ENCODE peak calls at places on chromosomes 12 and 14, in seven cellular contexts. B, A, D, M, C, H and X are unnamed samples.

GRCh38 chr14:96098999-96099335 is 59.8 kb downstream of the C14orf132 start:
- DNase-seq in H (no peak), C (no peak), D (no peak), B (no peak), M (peak; percentile 7), A (no peak), X (no peak)

GRCh38 chr12:104866286-104866685 is 91.8 kb downstream of the SLC41A2 start:
- DNase-seq in B (no peak), H (no peak), D (no peak), C (no peak), M (peak; percentile 44), A (peak; percentile 90), X (peak; percentile 81)

GRCh38 chr12:70843363-70843762 is 77.2 kb downstream of the PTPRR start:
- DNase-seq in M (no peak), D (no peak), B (no peak), H (no peak), A (no peak), C (no peak), X (no peak)

GRCh38 chr14:52110441-52111086 is 41.7 kb upstream of the NID2 start:
- DNase-seq in D (no peak), B (no peak), A (peak; percentile 79), H (no peak), C (no peak), M (no peak), X (peak; percentile 74)

GRCh38 chr12:52009081-52009751 is 2.5 kb downstream of the TAMALIN start:
- DNase-seq in D (no peak), C (no peak), M (no peak), H (no peak), A (peak; percentile 19), B (no peak), X (no peak)

GRCh38 chr12:66131067-66131688 is 628 bp upstream of the LLPH start:
- DNase-seq in B (no peak), A (no peak), D (no peak), M (no peak), H (no peak), C (no peak), X (no peak)

GRCh38 chr14:70073924-70074566 is 114.7 kb downstream of the SLC8A3 start:
- DNase-seq in C (peak; percentile 80), B (peak; percentile 71), H (peak; percentile 85), D (peak; percentile 75), M (peak; percentile 43), A (peak; percentile 70), X (peak; percentile 74)

GRCh38 chr12:131808744-131809371 is 19.3 kb upstream of the MMP17 start:
- DNase-seq in H (no peak), A (peak; percentile 29), M (no peak), B (no peak), D (no peak), C (no peak), X (no peak)

GRCh38 chr14:92093320-92093719 is 13.1 kb downstream of the ATXN3 start:
- DNase-seq in B (no peak), D (no peak), A (no peak), C (no peak), H (no peak), M (no peak), X (peak; percentile 8)

GRCh38 chr14:61360796-61361526 is 39.6 kb downstream of the PRKCH start:
- DNase-seq in C (no peak), B (no peak), H (no peak), M (no peak), A (no peak), D (no peak), X (no peak)

GRCh38 chr14:69713127-69713800 is 53.7 kb upstream of the SRSF5 start:
- DNase-seq in D (peak; percentile 79), C (peak; percentile 75), H (no peak), B (no peak), A (no peak), M (no peak), X (no peak)

GRCh38 chr14:101118746-101119610 is 215.5 kb upstream of the RTL1 start:
- DNase-seq in H (no peak), M (peak; percentile 10), A (no peak), D (no peak), C (no peak), B (peak; percentile 62), X (peak; percentile 30)

GRCh38 chr12:47547077-47547476 is 158.8 kb downstream of the RPAP3 start:
- DNase-seq in C (no peak), B (no peak), M (no peak), A (peak; percentile 71), H (no peak), D (peak; percentile 50), X (peak; percentile 66)

GRCh38 chr14:72783741-72784140 is 110.2 kb downstream of the DPF3 start:
- DNase-seq in A (no peak), H (peak; percentile 67), C (no peak), B (no peak), M (no peak), D (no peak), X (no peak)

GRCh38 chr12:47551426-47551851 is 154.4 kb downstream of the RPAP3 start:
- DNase-seq in D (no peak), A (peak; percentile 41), H (no peak), M (no peak), C (no peak), B (no peak), X (peak; percentile 53)

GRCh38 chr12:108519558-108519957 is 4.5 kb downstream of the FICD start:
- DNase-seq in H (no peak), D (no peak), A (no peak), B (no peak), C (peak; percentile 34), M (no peak), X (no peak)

GRCh38 chr14:24058951-24059475 is 7.2 kb downstream of the CARMIL3 start:
- DNase-seq in D (no peak), C (peak; percentile 39), B (peak; percentile 56), H (no peak), A (no peak), M (no peak), X (no peak)

GRCh38 chr12:72471806-72472205 is 199.6 kb downstream of the TRHDE start:
- DNase-seq in A (no peak), H (no peak), B (no peak), M (no peak), C (no peak), D (no peak), X (no peak)

GRCh38 chr12:24500466-24501232 is 448.3 kb downstream of the BCAT1 start:
- DNase-seq in A (peak; percentile 48), M (no peak), C (no peak), H (no peak), B (no peak), D (peak; percentile 13), X (peak; percentile 56)

GRCh38 chr14:67129768-67130167 is 59.5 kb upstream of the GARIN2 start:
- DNase-seq in B (no peak), A (no peak), D (no peak), H (no peak), C (no peak), M (no peak), X (no peak)

GRCh38 chr12:77388611-77389265 is 323.4 kb upstream of the E2F7 start:
- DNase-seq in B (no peak), A (peak; percentile 6), D (no peak), M (no peak), C (no peak), H (no peak), X (peak; percentile 44)

GRCh38 chr12:93008044-93008778 is 79.1 kb upstream of the EEA1 start:
- DNase-seq in H (no peak), C (no peak), D (no peak), A (no peak), M (no peak), B (no peak), X (no peak)

GRCh38 chr14:98293527-98293926 is 978.5 kb downstream of the BCL11B start:
- DNase-seq in A (no peak), C (no peak), B (no peak), M (no peak), D (no peak), H (no peak), X (no peak)

GRCh38 chr12:130775953-130776856 is 60.1 kb upstream of the RIMBP2 start:
- DNase-seq in M (peak; percentile 43), A (peak; percentile 81), B (no peak), C (peak; percentile 57), D (peak; percentile 70), H (peak; percentile 82), X (peak; percentile 82)

GRCh38 chr12:108234155-108234554 is 105.0 kb downstream of the CMKLR1 start:
- DNase-seq in D (no peak), A (no peak), C (no peak), M (peak; percentile 40), B (no peak), H (no peak), X (peak; percentile 10)

GRCh38 chr14:92397140-92397815 is 74.3 kb downstream of the SLC24A4 start:
- DNase-seq in D (peak; percentile 77), H (no peak), B (no peak), A (peak; percentile 79), M (no peak), C (no peak), X (peak; percentile 90)

GRCh38 chr12:109719123-109720022 is 5.7 kb downstream of the FAM222A start:
- DNase-seq in H (no peak), D (no peak), C (peak; percentile 45), A (no peak), B (no peak), M (no peak), X (no peak)
- TF ChIP-seq CTCF in H (no peak), D (no peak), C (no peak), A (peak; percentile 8), B (no peak), M (no peak), X (peak; percentile 21)

DNA sequence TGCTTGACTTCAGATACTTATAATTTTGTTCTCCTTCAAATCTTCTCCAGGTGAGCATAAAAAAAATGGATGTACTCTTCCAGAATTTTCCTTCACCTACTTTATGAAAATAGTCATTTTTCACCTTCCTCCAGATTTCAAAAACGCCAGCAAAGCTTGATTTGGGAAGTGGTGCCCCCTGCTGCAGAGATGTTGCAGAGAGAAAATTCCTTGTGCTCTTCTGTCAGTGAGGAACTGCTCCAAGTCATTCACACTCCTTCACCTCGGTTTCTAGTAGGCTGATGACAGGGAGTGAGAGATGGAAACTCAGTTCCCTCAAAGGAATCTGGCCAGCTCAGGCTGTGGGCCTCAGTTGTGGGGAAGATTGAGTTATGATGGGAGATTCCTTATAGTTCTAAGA is 24.2 kb upstream of the RNASE3 start:
- DNase-seq in B (no peak), C (peak; percentile 30), M (no peak), D (no peak), H (peak; percentile 17), A (peak; percentile 33), X (peak; percentile 16)
- TF ChIP-seq CTCF in B (peak; percentile 44), C (no peak), M (no peak), D (no peak), H (no peak), A (peak; percentile 49), X (peak; percentile 51)

GRCh38 chr12:3333991-3334391 is 157.0 kb upstream of the PRMT8 start:
- DNase-seq in M (no peak), B (peak; percentile 51), D (no peak), A (no peak), H (no peak), C (no peak), X (no peak)
- TF ChIP-seq CTCF in M (no peak), B (no peak), D (no peak), A (no peak), H (no peak), C (no peak), X (no peak)

GRCh38 chr12:63844391-63845341 is at the start of gene SRGAP1:
- DNase-seq in B (peak; percentile 76), A (peak; percentile 84), D (peak; percentile 46), H (peak; percentile 61), M (peak; percentile 76), C (no peak), X (peak; percentile 74)
- TF ChIP-seq CTCF in B (no peak), A (peak; percentile 10), D (no peak), H (no peak), M (no peak), C (no peak), X (peak; percentile 7)